ENCODE peak calls at places on chromosomes 1 and 21, in seven cellular contexts. X, B, M, J, G, C and R are unnamed samples.
A peak's percentile ranks its signal among the peaks of the same experiment; 100 is the strongest.

GRCh38 chr1:33768106-33768505 is 95.8 kb upstream of the HMGB4 start:
- DNase-seq in X (no peak), B (no peak), M (no peak), J (no peak), G (no peak), C (no peak), R (no peak)

GRCh38 chr1:70892140-70892539 is 155.5 kb downstream of the PTGER3 start:
- DNase-seq in X (no peak), B (no peak), M (no peak), J (no peak), G (no peak), C (no peak), R (no peak)

GRCh38 chr1:172882791-172883386 is 167.9 kb downstream of the TNFSF18 start:
- DNase-seq in X (no peak), B (no peak), M (no peak), J (no peak), G (no peak), C (no peak), R (no peak)

GRCh38 chr1:172650474-172651193 is 8.3 kb upstream of the FASLG start:
- DNase-seq in X (no peak), B (no peak), M (no peak), J (no peak), G (no peak), C (no peak), R (no peak)

GRCh38 chr21:31295676-31296075 is 48.4 kb downstream of the TIAM1 start:
- DNase-seq in X (no peak), B (no peak), M (no peak), J (no peak), G (no peak), C (no peak), R (no peak)

GRCh38 chr1:162476620-162477019 is 21.0 kb upstream of the UHMK1 start:
- DNase-seq in X (no peak), B (no peak), M (no peak), J (no peak), G (no peak), C (no peak), R (no peak)

GRCh38 chr1:93827128-93827527 is 51.9 kb downstream of the DNTTIP2 start:
- DNase-seq in X (no peak), B (no peak), M (no peak), J (no peak), G (no peak), C (no peak), R (no peak)

GRCh38 chr1:55520861-55521260 is 305.7 kb upstream of the USP24 start:
- DNase-seq in X (no peak), B (no peak), M (no peak), J (no peak), G (no peak), C (no peak), R (no peak)

GRCh38 chr1:97105531-97105930 is 383.9 kb downstream of the PTBP2 start:
- DNase-seq in X (no peak), B (no peak), M (no peak), J (no peak), G (no peak), C (no peak), R (no peak)

GRCh38 chr1:112618114-112618720 is 724 bp downstream of the ST7L start:
- DNase-seq in X (no peak), B (no peak), M (no peak), J (no peak), G (no peak), C (peak; percentile 29), R (no peak)

GRCh38 chr1:156581661-156582387 is 2.3 kb downstream of the TTC24 start:
- DNase-seq in X (no peak), B (peak; percentile 86), M (no peak), J (no peak), G (no peak), C (no peak), R (no peak)

GRCh38 chr1:230753586-230754251 is 6.5 kb downstream of the CAPN9 start:
- DNase-seq in X (peak; percentile 71), B (no peak), M (no peak), J (no peak), G (peak; percentile 55), C (peak; percentile 80), R (no peak)

GRCh38 chr1:117605164-117605810 is 561 bp upstream of the TENT5C start:
- DNase-seq in X (no peak), B (no peak), M (no peak), J (no peak), G (peak; percentile 63), C (no peak), R (no peak)

GRCh38 chr1:92480813-92481597 is 5.7 kb downstream of the GFI1 start:
- DNase-seq in X (no peak), B (no peak), M (no peak), J (no peak), G (no peak), C (no peak), R (no peak)

GRCh38 chr1:198837276-198838021 is 198.6 kb downstream of the PTPRC start:
- DNase-seq in X (peak; percentile 64), B (no peak), M (no peak), J (no peak), G (no peak), C (no peak), R (no peak)

GRCh38 chr21:42654179-42654912 is 925 bp downstream of the PDE9A start:
- DNase-seq in X (no peak), B (peak; percentile 62), M (no peak), J (peak; percentile 40), G (no peak), C (no peak), R (no peak)

GRCh38 chr1:234579967-234580366 is 30.0 kb downstream of the IRF2BP2 start:
- DNase-seq in X (no peak), B (no peak), M (no peak), J (no peak), G (no peak), C (peak; percentile 49), R (no peak)

GRCh38 chr1:151837841-151838490 is 1.7 kb downstream of the C2CD4D start:
- DNase-seq in X (no peak), B (no peak), M (no peak), J (no peak), G (no peak), C (no peak), R (no peak)
- H3K4me3 ChIP-seq in X (peak overlapping the region; percentile 54), B (peak overlapping the region; percentile 52), M (peak overlapping the region; percentile 34), J (peak overlapping the region; percentile 41), G (peak overlapping the region; percentile 59), C (no peak overlapping the region), R (peak overlapping the region; percentile 26)

DNA sequence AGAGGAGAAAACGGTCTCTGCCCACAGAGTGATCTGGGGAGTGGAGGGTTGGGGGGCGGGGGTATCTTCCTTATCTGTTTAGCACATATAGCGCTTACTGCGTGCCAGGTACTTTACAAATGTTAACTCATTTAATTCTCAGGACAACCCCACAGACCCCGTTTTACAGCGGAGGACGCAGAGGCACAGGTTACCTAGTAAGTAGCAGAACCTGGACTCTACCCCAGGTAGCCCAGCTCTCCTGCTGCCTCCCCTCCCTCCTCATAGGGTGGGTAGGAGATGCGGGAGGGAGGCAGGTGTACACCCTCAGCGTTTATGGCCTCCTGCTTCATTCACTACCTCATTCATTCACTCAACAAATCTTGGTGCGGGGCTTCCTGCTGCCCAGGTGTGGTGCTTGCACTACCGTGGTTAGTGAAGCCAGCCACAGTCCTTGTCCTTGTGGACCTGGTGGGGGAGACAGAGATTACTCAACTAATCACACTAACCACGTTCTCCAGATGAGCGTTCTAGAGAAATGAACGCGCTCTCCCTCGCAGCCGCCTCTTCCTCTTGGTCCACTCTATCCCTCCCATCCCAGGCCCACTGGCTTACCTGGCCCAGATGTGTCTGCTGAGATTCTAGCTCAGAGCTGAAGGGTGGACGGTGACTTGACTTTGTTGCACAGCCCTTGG is 102.0 kb downstream of the IER5 start:
- DNase-seq in X (no peak), B (no peak), M (no peak), J (no peak), G (no peak), C (no peak), R (no peak)
- H3K4me3 ChIP-seq in X (peak overlapping the region; percentile 40), B (peak overlapping the region; percentile 24), M (peak overlapping the region; percentile 37), J (no peak overlapping the region), G (no peak overlapping the region), C (no peak overlapping the region), R (no peak overlapping the region)

DNA sequence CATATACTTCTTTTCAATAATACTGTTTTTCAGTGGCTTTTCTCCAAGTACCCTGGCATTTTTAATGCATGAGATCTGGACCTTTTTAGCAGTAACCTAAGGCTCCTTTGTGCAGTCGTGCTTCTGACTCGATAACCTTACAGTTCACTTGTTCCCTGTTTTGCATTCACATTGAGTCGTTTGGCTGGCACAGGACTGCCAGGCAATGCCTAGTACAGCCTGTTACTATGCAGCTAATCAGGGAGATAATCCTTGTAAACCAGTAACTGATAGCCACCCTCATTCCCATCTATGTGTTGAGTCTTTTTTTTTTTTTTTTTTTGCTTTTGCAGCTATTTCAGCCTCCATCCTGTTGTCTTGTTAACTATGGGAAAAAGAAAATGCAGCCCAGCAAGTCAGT is 3.8 kb downstream of the ATP1B1 start:
- DNase-seq in X (no peak), B (no peak), M (no peak), J (no peak), G (no peak), C (no peak), R (no peak)
- H3K4me3 ChIP-seq in X (peak overlapping the region; percentile 86), B (no peak overlapping the region), M (no peak overlapping the region), J (no peak overlapping the region), G (peak overlapping the region; percentile 79), C (no peak overlapping the region), R (peak overlapping the region; percentile 80)

GRCh38 chr1:23366598-23366997 is 3.0 kb downstream of the ZNF436 start:
- DNase-seq in X (no peak), B (no peak), M (no peak), J (no peak), G (no peak), C (no peak), R (no peak)
- H3K4me3 ChIP-seq in X (no peak overlapping the region), B (no peak overlapping the region), M (no peak overlapping the region), J (no peak overlapping the region), G (peak overlapping the region; percentile 100), C (peak overlapping the region; percentile 58), R (no peak overlapping the region)